ENCODE peak calls at places on chromosomes 1 and 21, in seven cellular contexts. E is AG10803; U is AG04450; O is caudate nucleus; R is breast epithelium; Y is activated CD4-positive, alpha-beta T cell treated with anti-CD3 and anti-CD28 coated beads, Interleukin-2, amount 50 U/mL, for 1 hour; N is stimulated activated CD4-positive, alpha-beta T cell treated with anti-CD3 and anti-CD28 coated beads, Interleukin-4, amount 100 ng/mL, for 48 hours. I is an unnamed sample.

GRCh38 chr1:40267767-40268187 is 9.7 kb downstream of the ZMPSTE24 start:
- DNase-seq in E (peak; percentile 96), U (peak; percentile 87), O (no peak), R (no peak), Y (no peak), N (no peak), I (no peak)

GRCh38 chr21:17196619-17197018 is 316.2 kb upstream of the CXADR start:
- DNase-seq in E (no peak), U (no peak), O (no peak), R (no peak), Y (no peak), N (no peak), I (no peak)

GRCh38 chr1:152777510-152778137 is 2.7 kb downstream of the LCE1F start:
- DNase-seq in E (peak; percentile 7), U (no peak), O (no peak), R (no peak), Y (no peak), N (no peak), I (no peak)

GRCh38 chr21:33380483-33380998 is 22.7 kb upstream of the IFNGR2 start:
- DNase-seq in E (peak; percentile 95), U (no peak), O (peak; percentile 58), R (peak; percentile 95), Y (peak; percentile 80), N (peak; percentile 84), I (peak; percentile 72)

GRCh38 chr21:29258626-29259335 is 39.9 kb upstream of the BACH1 start:
- DNase-seq in E (peak; percentile 90), U (peak; percentile 47), O (no peak), R (no peak), Y (no peak), N (no peak), I (no peak)

GRCh38 chr1:229536982-229537381 is 21.5 kb downstream of the ABCB10 start:
- DNase-seq in E (no peak), U (no peak), O (no peak), R (no peak), Y (no peak), N (no peak), I (no peak)

GRCh38 chr1:77961392-77961791 is 17.5 kb downstream of the FUBP1 start:
- DNase-seq in E (no peak), U (no peak), O (no peak), R (no peak), Y (no peak), N (no peak), I (no peak)

GRCh38 chr1:37474697-37475379 is 458 bp downstream of the ZC3H12A start:
- DNase-seq in E (peak; percentile 38), U (no peak), O (no peak), R (peak; percentile 61), Y (no peak), N (no peak), I (no peak)

GRCh38 chr1:195933816-195934215 is 674.4 kb downstream of the KCNT2 start:
- DNase-seq in E (no peak), U (no peak), O (no peak), R (no peak), Y (no peak), N (no peak), I (no peak)

GRCh38 chr1:17440827-17441168 is 1.3 kb upstream of the RCC2 start:
- DNase-seq in E (no peak), U (no peak), O (no peak), R (no peak), Y (no peak), N (no peak), I (no peak)

GRCh38 chr1:151495316-151495715 is 15.9 kb upstream of the CGN start:
- DNase-seq in E (no peak), U (no peak), O (no peak), R (no peak), Y (no peak), N (no peak), I (no peak)

GRCh38 chr1:15578921-15579682 is 5.7 kb downstream of the AGMAT start:
- DNase-seq in E (no peak), U (no peak), O (no peak), R (no peak), Y (peak; percentile 25), N (no peak), I (no peak)

GRCh38 chr1:197674286-197674685 is 101.0 kb downstream of the DENND1B start:
- DNase-seq in E (peak; percentile 23), U (no peak), O (no peak), R (no peak), Y (no peak), N (no peak), I (no peak)

GRCh38 chr1:161215079-161215478 is at the start of gene FCER1G:
- DNase-seq in E (no peak), U (no peak), O (no peak), R (no peak), Y (no peak), N (no peak), I (no peak)

GRCh38 chr1:24688621-24689195 is 45.6 kb downstream of the SRRM1 start:
- DNase-seq in E (peak; percentile 65), U (peak; percentile 38), O (peak; percentile 37), R (peak; percentile 10), Y (peak; percentile 52), N (peak; percentile 46), I (peak; percentile 49)

GRCh38 chr1:184563308-184563707 is 176.5 kb downstream of the C1orf21 start:
- DNase-seq in E (peak; percentile 37), U (no peak), O (no peak), R (no peak), Y (no peak), N (no peak), I (no peak)

I was measured in anterior cingulate cortex.